ENCODE peak calls at places on chromosome 18, in six cellular contexts. H, T, I, Q, F and X are unnamed samples.

GRCh38 chr18:11850821-11851155 is 425 bp upstream of the CHMP1B start:
- DNase-seq in I (no peak), Q (no peak), T (no peak), F (no peak), H (no peak), X (no peak)

GRCh38 chr18:48139427-48140347 is 209.2 kb upstream of the SMAD2 start:
- DNase-seq in T (no peak), I (peak; percentile 64), Q (no peak), F (peak; percentile 87), H (no peak), X (no peak)

GRCh38 chr18:79611040-79611681 is 68.4 kb upstream of the CTDP1 start:
- DNase-seq in I (peak; percentile 55), H (no peak), F (peak; percentile 27), T (no peak), Q (no peak), X (no peak)

GRCh38 chr18:44935455-44935854 is 254.8 kb downstream of the SETBP1 start:
- DNase-seq in T (no peak), Q (no peak), I (no peak), F (no peak), H (no peak), X (no peak)

GRCh38 chr18:59571953-59572352 is 125.3 kb downstream of the CCBE1 start:
- DNase-seq in Q (no peak), H (no peak), T (no peak), F (no peak), I (no peak), X (no peak)

GRCh38 chr18:56565596-56566355 is 72.6 kb downstream of the TXNL1 start:
- DNase-seq in T (no peak), F (no peak), Q (peak; percentile 47), I (no peak), H (no peak), X (no peak)

GRCh38 chr18:45806226-45806625 is 19.2 kb upstream of the SIGLEC15 start:
- DNase-seq in T (no peak), Q (no peak), I (no peak), H (no peak), F (no peak), X (no peak)

GRCh38 chr18:35267161-35267651 is 22.8 kb downstream of the ZSCAN30 start:
- DNase-seq in H (no peak), F (peak; percentile 89), Q (no peak), T (peak; percentile 39), I (peak; percentile 87), X (peak; percentile 19)

GRCh38 chr18:12038082-12038660 is 55.5 kb upstream of the ANKRD62 start:
- DNase-seq in T (no peak), F (peak; percentile 57), Q (no peak), I (no peak), H (no peak), X (no peak)

GRCh38 chr18:53457068-53457467 is 767.4 kb downstream of the MBD2 start:
- DNase-seq in T (no peak), F (no peak), Q (no peak), H (no peak), I (no peak), X (no peak)

GRCh38 chr18:14922031-14922430 is 174.1 kb downstream of the ANKRD30B start:
- DNase-seq in T (no peak), Q (no peak), F (no peak), H (no peak), I (no peak), X (no peak)

GRCh38 chr18:3360211-3360610 is 89.8 kb upstream of the TGIF1 start:
- DNase-seq in H (no peak), F (no peak), T (no peak), I (no peak), Q (peak; percentile 49), X (no peak)

GRCh38 chr18:48623468-48624220 is 84.8 kb downstream of the CTIF start:
- DNase-seq in I (no peak), F (no peak), Q (no peak), T (no peak), H (no peak), X (no peak)

GRCh38 chr18:13134551-13135401 is 83.8 kb upstream of the LDLRAD4 start:
- DNase-seq in Q (no peak), H (no peak), T (no peak), F (no peak), I (no peak), X (no peak)

GRCh38 chr18:13137041-13137938 is 81.3 kb upstream of the LDLRAD4 start:
- DNase-seq in Q (no peak), H (no peak), T (no peak), I (peak; percentile 45), F (peak; percentile 69), X (no peak)

GRCh38 chr18:13137939-13138821 is 80.4 kb upstream of the LDLRAD4 start:
- DNase-seq in F (peak; percentile 94), H (no peak), T (no peak), I (peak; percentile 76), Q (peak; percentile 99), X (peak; percentile 39)

GRCh38 chr18:13136056-13136688 is 82.4 kb upstream of the LDLRAD4 start:
- DNase-seq in F (no peak), Q (no peak), T (no peak), H (no peak), I (no peak), X (no peak)

GRCh38 chr18:13136689-13137040 is 81.9 kb upstream of the LDLRAD4 start:
- DNase-seq in T (no peak), Q (no peak), F (no peak), H (no peak), I (no peak), X (no peak)
- H3K27ac ChIP-seq in T (peak overlapping the region; percentile 9), Q (peak overlapping the region; percentile 99), F (peak overlapping the region; percentile 74), H (no peak overlapping the region), I (peak overlapping the region; percentile 76), X (peak overlapping the region; percentile 51)

DNA sequence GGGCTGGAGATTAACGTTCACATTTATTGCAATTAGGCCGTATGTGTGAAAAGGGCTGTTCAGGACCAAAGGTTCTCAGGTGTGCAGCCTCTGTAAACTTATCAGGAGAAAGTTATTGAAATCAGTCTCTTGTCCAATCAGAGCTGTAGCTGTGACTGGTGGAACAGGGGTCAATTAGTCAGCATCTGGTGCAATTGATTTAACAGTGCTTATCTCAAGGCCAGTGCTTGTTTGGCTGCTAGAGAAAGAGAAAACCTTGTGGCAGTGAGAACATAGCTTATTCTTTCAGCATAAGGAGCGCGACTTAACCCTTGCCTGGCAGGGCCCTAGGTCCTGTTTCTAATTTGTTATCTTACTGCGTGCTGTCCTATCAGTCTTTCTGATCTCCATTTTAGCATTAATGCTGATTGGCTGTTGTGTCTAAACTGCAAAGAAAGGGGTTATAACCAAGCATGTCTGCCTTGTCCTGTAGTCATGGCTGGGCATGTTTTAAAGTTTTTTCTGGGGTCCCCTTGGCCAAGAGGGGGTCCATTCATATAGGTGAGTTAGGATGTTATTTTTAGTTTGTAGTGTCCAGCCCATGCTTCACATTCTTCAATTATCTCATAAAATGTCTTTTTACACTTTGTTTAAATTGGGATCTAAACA is 66.4 kb downstream of the CYB5A start:
- DNase-seq in Q (peak; percentile 75), I (no peak), F (peak; percentile 79), H (no peak), T (no peak), X (no peak)
- TF ChIP-seq POLR2A in Q (no peak), I (no peak), F (peak; percentile 37), H (no peak), T (no peak), X (no peak)

GRCh38 chr18:46917108-46917807 is at the start of the genes KATNAL2 and PIAS2:
- DNase-seq in Q (peak; percentile 24), H (peak; percentile 21), I (peak; percentile 86), T (peak; percentile 51), F (peak; percentile 92), X (no peak)

GRCh38 chr18:46920067-46920466 is 2.7 kb downstream of the KATNAL2 start:
- DNase-seq in H (no peak), T (no peak), F (no peak), I (no peak), Q (no peak), X (no peak)

GRCh38 chr18:46917808-46918600 is 602 bp downstream of the KATNAL2 start:
- DNase-seq in Q (no peak), F (peak; percentile 49), I (peak; percentile 38), H (peak; percentile 47), T (no peak), X (no peak)

GRCh38 chr18:46916551-46917107 is 678 bp downstream of the PIAS2 start:
- DNase-seq in Q (peak; percentile 17), F (no peak), I (no peak), T (no peak), H (no peak), X (no peak)

GRCh38 chr18:46915800-46916550 is 1.3 kb downstream of the PIAS2 start:
- DNase-seq in I (no peak), H (no peak), Q (no peak), F (no peak), T (no peak), X (no peak)
- H3K4me3 ChIP-seq in I (peak overlapping the region; percentile 81), H (peak overlapping the region; percentile 75), Q (peak overlapping the region; percentile 91), F (peak overlapping the region; percentile 95), T (no peak overlapping the region), X (peak overlapping the region; percentile 57)

GRCh38 chr18:40769786-40770185 is 1185.2 kb upstream of the PIK3C3 start:
- DNase-seq in Q (no peak), T (no peak), I (no peak), F (no peak), H (no peak), X (no peak)
- H3K27ac ChIP-seq in Q (no peak overlapping the region), T (no peak overlapping the region), I (no peak overlapping the region), F (no peak overlapping the region), H (no peak overlapping the region), X (no peak overlapping the region)